ENCODE peak calls at places on chromosomes 2 and 18, in seven cellular contexts. One of them, this sample, is unnamed.

GRCh38 chr2:37855283-37856041 is 69.6 kb upstream of the RMDN2 start:
- DNase-seq in right lobe of liver: no peak
- DNase-seq in IMR-90: no peak
- DNase-seq in CD8-positive, alpha-beta T cell: no peak
- DNase-seq in suprapubic skin: no peak
- DNase-seq in astrocyte of the spinal cord: no peak
- DNase-seq in AG09309: no peak
- DNase-seq in this sample: no peak

GRCh38 chr2:166451451-166451850 is 42.6 kb downstream of the SCN7A start:
- DNase-seq in astrocyte of the spinal cord: peak; percentile 1
- DNase-seq in suprapubic skin: no peak
- DNase-seq in CD8-positive, alpha-beta T cell: no peak
- DNase-seq in IMR-90: peak; percentile 41
- DNase-seq in right lobe of liver: no peak
- DNase-seq in AG09309: no peak
- DNase-seq in this sample: peak; percentile 29

GRCh38 chr18:35085450-35086032 is 44.3 kb downstream of the MAPRE2 start:
- DNase-seq in suprapubic skin: no peak
- DNase-seq in IMR-90: no peak
- DNase-seq in astrocyte of the spinal cord: no peak
- DNase-seq in CD8-positive, alpha-beta T cell: no peak
- DNase-seq in AG09309: no peak
- DNase-seq in right lobe of liver: no peak
- DNase-seq in this sample: no peak

GRCh38 chr2:157725856-157726255 is 97.2 kb upstream of the ACVR1C start:
- DNase-seq in AG09309: no peak
- DNase-seq in CD8-positive, alpha-beta T cell: no peak
- DNase-seq in astrocyte of the spinal cord: peak; percentile 45
- DNase-seq in suprapubic skin: no peak
- DNase-seq in IMR-90: peak; percentile 65
- DNase-seq in right lobe of liver: no peak
- DNase-seq in this sample: no peak

GRCh38 chr2:233446121-233446520 is 91.8 kb downstream of the DGKD start:
- DNase-seq in AG09309: no peak
- DNase-seq in astrocyte of the spinal cord: no peak
- DNase-seq in suprapubic skin: peak; percentile 13
- DNase-seq in right lobe of liver: peak; percentile 23
- DNase-seq in IMR-90: no peak
- DNase-seq in CD8-positive, alpha-beta T cell: no peak
- DNase-seq in this sample: no peak

GRCh38 chr2:68811364-68811763 is 59.8 kb downstream of the BMP10 start:
- DNase-seq in suprapubic skin: no peak
- DNase-seq in astrocyte of the spinal cord: no peak
- DNase-seq in CD8-positive, alpha-beta T cell: no peak
- DNase-seq in AG09309: no peak
- DNase-seq in right lobe of liver: peak; percentile 61
- DNase-seq in IMR-90: peak; percentile 23
- DNase-seq in this sample: peak; percentile 29

GRCh38 chr2:150466770-150467640 is 20.5 kb downstream of the RND3 start:
- DNase-seq in IMR-90: peak; percentile 86
- DNase-seq in right lobe of liver: no peak
- DNase-seq in suprapubic skin: no peak
- DNase-seq in AG09309: peak; percentile 83
- DNase-seq in astrocyte of the spinal cord: peak; percentile 88
- DNase-seq in CD8-positive, alpha-beta T cell: no peak
- DNase-seq in this sample: peak; percentile 77

GRCh38 chr2:925309-925708 is 25.3 kb upstream of the SNTG2 start:
- DNase-seq in IMR-90: no peak
- DNase-seq in right lobe of liver: no peak
- DNase-seq in CD8-positive, alpha-beta T cell: no peak
- DNase-seq in AG09309: no peak
- DNase-seq in suprapubic skin: no peak
- DNase-seq in astrocyte of the spinal cord: no peak
- DNase-seq in this sample: no peak

GRCh38 chr2:29834624-29835023 is 86.8 kb downstream of the ALK start:
- DNase-seq in suprapubic skin: no peak
- DNase-seq in CD8-positive, alpha-beta T cell: no peak
- DNase-seq in right lobe of liver: no peak
- DNase-seq in astrocyte of the spinal cord: peak; percentile 27
- DNase-seq in AG09309: no peak
- DNase-seq in IMR-90: no peak
- DNase-seq in this sample: peak; percentile 54

GRCh38 chr2:30201990-30202389 is 29.3 kb upstream of the LBH start:
- DNase-seq in AG09309: no peak
- DNase-seq in IMR-90: peak; percentile 22
- DNase-seq in CD8-positive, alpha-beta T cell: no peak
- DNase-seq in suprapubic skin: peak; percentile 55
- DNase-seq in astrocyte of the spinal cord: no peak
- DNase-seq in right lobe of liver: no peak
- DNase-seq in this sample: no peak

GRCh38 chr2:205130111-205130829 is 552.0 kb upstream of the NRP2 start:
- DNase-seq in suprapubic skin: no peak
- DNase-seq in astrocyte of the spinal cord: peak; percentile 32
- DNase-seq in CD8-positive, alpha-beta T cell: no peak
- DNase-seq in IMR-90: no peak
- DNase-seq in AG09309: no peak
- DNase-seq in right lobe of liver: no peak
- DNase-seq in this sample: no peak

GRCh38 chr2:86788881-86789686 is 1.6 kb downstream of the CD8A start:
- DNase-seq in astrocyte of the spinal cord: no peak
- DNase-seq in IMR-90: no peak
- DNase-seq in suprapubic skin: peak; percentile 64
- DNase-seq in CD8-positive, alpha-beta T cell: no peak
- DNase-seq in right lobe of liver: no peak
- DNase-seq in AG09309: no peak
- DNase-seq in this sample: peak; percentile 24

GRCh38 chr2:190335225-190335559 is 8.2 kb upstream of the INPP1 start:
- DNase-seq in astrocyte of the spinal cord: no peak
- DNase-seq in AG09309: no peak
- DNase-seq in suprapubic skin: no peak
- DNase-seq in right lobe of liver: no peak
- DNase-seq in IMR-90: no peak
- DNase-seq in CD8-positive, alpha-beta T cell: no peak
- DNase-seq in this sample: no peak
- H3K4me3 ChIP-seq in astrocyte of the spinal cord: no peak overlapping the region
- H3K4me3 ChIP-seq in AG09309: no peak overlapping the region
- H3K4me3 ChIP-seq in suprapubic skin: no peak overlapping the region
- H3K4me3 ChIP-seq in right lobe of liver: peak overlapping the region; percentile 25
- H3K4me3 ChIP-seq in IMR-90: no peak overlapping the region
- H3K4me3 ChIP-seq in CD8-positive, alpha-beta T cell: no peak overlapping the region
- H3K4me3 ChIP-seq in this sample: no peak overlapping the region

GRCh38 chr2:126863336-126864015 is 35.2 kb upstream of the TEX51 start:
- DNase-seq in right lobe of liver: no peak
- DNase-seq in IMR-90: no peak
- DNase-seq in AG09309: no peak
- DNase-seq in astrocyte of the spinal cord: no peak
- DNase-seq in suprapubic skin: no peak
- DNase-seq in CD8-positive, alpha-beta T cell: no peak
- DNase-seq in this sample: no peak

GRCh38 chr2:126866451-126866850 is 32.2 kb upstream of the TEX51 start:
- DNase-seq in right lobe of liver: no peak
- DNase-seq in AG09309: no peak
- DNase-seq in IMR-90: no peak
- DNase-seq in suprapubic skin: peak; percentile 4
- DNase-seq in CD8-positive, alpha-beta T cell: no peak
- DNase-seq in astrocyte of the spinal cord: no peak
- DNase-seq in this sample: no peak

GRCh38 chr2:126860395-126860794 is 38.3 kb upstream of the TEX51 start:
- DNase-seq in astrocyte of the spinal cord: no peak
- DNase-seq in CD8-positive, alpha-beta T cell: no peak
- DNase-seq in IMR-90: no peak
- DNase-seq in AG09309: no peak
- DNase-seq in right lobe of liver: no peak
- DNase-seq in suprapubic skin: no peak
- DNase-seq in this sample: no peak

GRCh38 chr2:126862730-126863129 is 36.0 kb upstream of the TEX51 start:
- DNase-seq in IMR-90: no peak
- DNase-seq in CD8-positive, alpha-beta T cell: no peak
- DNase-seq in right lobe of liver: no peak
- DNase-seq in AG09309: no peak
- DNase-seq in suprapubic skin: no peak
- DNase-seq in astrocyte of the spinal cord: no peak
- DNase-seq in this sample: no peak

DNA sequence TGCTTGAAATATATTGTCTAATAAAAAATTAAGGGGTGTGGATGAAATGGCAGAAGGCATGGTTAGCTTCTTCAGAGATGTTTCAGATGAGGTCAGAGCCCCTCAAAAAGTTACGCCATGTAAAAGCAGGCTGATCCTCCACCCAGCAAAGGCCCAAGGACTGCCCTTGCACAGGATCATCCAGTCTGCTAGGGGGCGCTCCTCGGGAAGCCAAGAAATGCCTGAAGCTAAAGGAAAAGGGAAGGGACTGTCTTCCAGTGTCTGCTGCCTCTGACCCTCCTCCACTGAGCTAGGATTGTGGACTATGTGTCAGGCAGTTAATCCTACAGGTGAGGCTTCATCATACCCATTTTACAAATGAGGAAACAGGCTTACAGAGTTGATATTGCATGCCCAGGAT is 33.8 kb upstream of the TEX51 start:
- DNase-seq in AG09309: no peak
- DNase-seq in CD8-positive, alpha-beta T cell: no peak
- DNase-seq in suprapubic skin: peak; percentile 14
- DNase-seq in right lobe of liver: no peak
- DNase-seq in astrocyte of the spinal cord: no peak
- DNase-seq in IMR-90: no peak
- DNase-seq in this sample: no peak
- TF ChIP-seq CTCF in AG09309: peak; percentile 27
- TF ChIP-seq CTCF in CD8-positive, alpha-beta T cell: no peak
- TF ChIP-seq CTCF in suprapubic skin: no peak
- TF ChIP-seq CTCF in right lobe of liver: no peak
- TF ChIP-seq CTCF in astrocyte of the spinal cord: no peak
- TF ChIP-seq CTCF in IMR-90: no peak
- TF ChIP-seq CTCF in this sample: no peak

GRCh38 chr2:239581352-239581901 is 180.6 kb upstream of the HDAC4 start:
- DNase-seq in AG09309: no peak
- DNase-seq in CD8-positive, alpha-beta T cell: no peak
- DNase-seq in IMR-90: no peak
- DNase-seq in astrocyte of the spinal cord: no peak
- DNase-seq in right lobe of liver: no peak
- DNase-seq in suprapubic skin: peak; percentile 35
- DNase-seq in this sample: no peak

GRCh38 chr2:239579524-239580198 is 178.8 kb upstream of the HDAC4 start:
- DNase-seq in suprapubic skin: no peak
- DNase-seq in IMR-90: no peak
- DNase-seq in CD8-positive, alpha-beta T cell: no peak
- DNase-seq in AG09309: no peak
- DNase-seq in astrocyte of the spinal cord: no peak
- DNase-seq in right lobe of liver: no peak
- DNase-seq in this sample: no peak

GRCh38 chr2:239578381-239578780 is 177.6 kb upstream of the HDAC4 start:
- DNase-seq in CD8-positive, alpha-beta T cell: no peak
- DNase-seq in astrocyte of the spinal cord: no peak
- DNase-seq in AG09309: no peak
- DNase-seq in suprapubic skin: no peak
- DNase-seq in right lobe of liver: no peak
- DNase-seq in IMR-90: no peak
- DNase-seq in this sample: no peak

GRCh38 chr2:239579081-239579480 is 178.3 kb upstream of the HDAC4 start:
- DNase-seq in CD8-positive, alpha-beta T cell: no peak
- DNase-seq in suprapubic skin: no peak
- DNase-seq in AG09309: no peak
- DNase-seq in IMR-90: no peak
- DNase-seq in right lobe of liver: no peak
- DNase-seq in astrocyte of the spinal cord: no peak
- DNase-seq in this sample: no peak

GRCh38 chr2:239580199-239580527 is 179.3 kb upstream of the HDAC4 start:
- DNase-seq in IMR-90: no peak
- DNase-seq in right lobe of liver: no peak
- DNase-seq in suprapubic skin: no peak
- DNase-seq in CD8-positive, alpha-beta T cell: no peak
- DNase-seq in astrocyte of the spinal cord: no peak
- DNase-seq in AG09309: no peak
- DNase-seq in this sample: no peak
- H3K4me3 ChIP-seq in IMR-90: no peak overlapping the region
- H3K4me3 ChIP-seq in right lobe of liver: no peak overlapping the region
- H3K4me3 ChIP-seq in suprapubic skin: no peak overlapping the region
- H3K4me3 ChIP-seq in CD8-positive, alpha-beta T cell: no peak overlapping the region
- H3K4me3 ChIP-seq in astrocyte of the spinal cord: no peak overlapping the region
- H3K4me3 ChIP-seq in AG09309: no peak overlapping the region
- H3K4me3 ChIP-seq in this sample: no peak overlapping the region

GRCh38 chr2:199850718-199851498 is at the start of gene FTCDNL1:
- DNase-seq in CD8-positive, alpha-beta T cell: peak; percentile 27
- DNase-seq in right lobe of liver: peak; percentile 90
- DNase-seq in IMR-90: peak; percentile 13
- DNase-seq in astrocyte of the spinal cord: peak; percentile 46
- DNase-seq in AG09309: no peak
- DNase-seq in suprapubic skin: peak; percentile 78
- DNase-seq in this sample: peak; percentile 56
- TF ChIP-seq CTCF in CD8-positive, alpha-beta T cell: peak; percentile 48
- TF ChIP-seq CTCF in right lobe of liver: peak; percentile 42
- TF ChIP-seq CTCF in IMR-90: peak; percentile 40
- TF ChIP-seq CTCF in astrocyte of the spinal cord: peak; percentile 62
- TF ChIP-seq CTCF in AG09309: peak; percentile 66
- TF ChIP-seq CTCF in suprapubic skin: peak; percentile 12
- TF ChIP-seq CTCF in this sample: peak; percentile 57

GRCh38 chr18:2642771-2643170 is 12.8 kb upstream of the SMCHD1 start:
- DNase-seq in right lobe of liver: no peak
- DNase-seq in astrocyte of the spinal cord: peak; percentile 39
- DNase-seq in CD8-positive, alpha-beta T cell: no peak
- DNase-seq in suprapubic skin: no peak
- DNase-seq in IMR-90: no peak
- DNase-seq in AG09309: no peak
- DNase-seq in this sample: no peak

GRCh38 chr18:2644535-2644934 is 11.0 kb upstream of the SMCHD1 start:
- DNase-seq in suprapubic skin: no peak
- DNase-seq in AG09309: no peak
- DNase-seq in astrocyte of the spinal cord: no peak
- DNase-seq in IMR-90: no peak
- DNase-seq in right lobe of liver: no peak
- DNase-seq in CD8-positive, alpha-beta T cell: no peak
- DNase-seq in this sample: no peak

GRCh38 chr18:2641638-2642037 is 13.9 kb upstream of the SMCHD1 start:
- DNase-seq in astrocyte of the spinal cord: no peak
- DNase-seq in right lobe of liver: no peak
- DNase-seq in IMR-90: peak; percentile 17
- DNase-seq in CD8-positive, alpha-beta T cell: no peak
- DNase-seq in suprapubic skin: no peak
- DNase-seq in AG09309: no peak
- DNase-seq in this sample: no peak
- H3K4me3 ChIP-seq in astrocyte of the spinal cord: no peak overlapping the region
- H3K4me3 ChIP-seq in right lobe of liver: no peak overlapping the region
- H3K4me3 ChIP-seq in IMR-90: no peak overlapping the region
- H3K4me3 ChIP-seq in CD8-positive, alpha-beta T cell: peak overlapping the region; percentile 29
- H3K4me3 ChIP-seq in suprapubic skin: peak overlapping the region; percentile 3
- H3K4me3 ChIP-seq in AG09309: no peak overlapping the region
- H3K4me3 ChIP-seq in this sample: no peak overlapping the region

GRCh38 chr18:58140366-58141325 is 96.6 kb downstream of the NEDD4L start:
- DNase-seq in astrocyte of the spinal cord: no peak
- DNase-seq in IMR-90: no peak
- DNase-seq in CD8-positive, alpha-beta T cell: no peak
- DNase-seq in AG09309: no peak
- DNase-seq in suprapubic skin: no peak
- DNase-seq in right lobe of liver: no peak
- DNase-seq in this sample: no peak
- TF ChIP-seq CTCF in astrocyte of the spinal cord: no peak
- TF ChIP-seq CTCF in IMR-90: no peak
- TF ChIP-seq CTCF in CD8-positive, alpha-beta T cell: no peak
- TF ChIP-seq CTCF in AG09309: no peak
- TF ChIP-seq CTCF in suprapubic skin: no peak
- TF ChIP-seq CTCF in right lobe of liver: no peak
- TF ChIP-seq CTCF in this sample: no peak